ENCODE peak calls at places on chromosomes 1 and 21, in eight cellular contexts. M is neural progenitor cell; N is CD4-positive, alpha-beta T cell; L is HCT116; Y is stomach; C is thoracic aorta; T is right lobe of liver; S is AG04450. H is an unnamed sample. For H3K9me3, the result is how much of the 10 kb centered on the place peaks cover.

GRCh38 chr1:56409112-56409691 is 170.2 kb downstream of the PLPP3 start:
- DNase-seq in M (no peak), C (no peak), N (no peak), S (no peak), L (peak), T (peak), Y (peak), H (no peak)

GRCh38 chr1:21783679-21784603 is 992 bp upstream of the USP48 start:
- DNase-seq in S (peak), L (no peak), N (no peak), M (peak), T (no peak), Y (peak), C (no peak), H (no peak)

GRCh38 chr1:230878584-230878975 is 10.3 kb upstream of the C1orf198 start:
- DNase-seq in C (no peak), S (peak), N (no peak), T (no peak), Y (no peak), L (no peak), M (no peak), H (peak)

GRCh38 chr1:161499099-161500078 is 5.9 kb upstream of the FCGR2A start:
- DNase-seq in L (no peak), Y (no peak), T (no peak), M (no peak), N (no peak), S (no peak), C (no peak), H (no peak)

GRCh38 chr1:98323396-98323795 is 338.1 kb upstream of the SNX7 start:
- DNase-seq in C (no peak), S (no peak), M (no peak), T (no peak), L (peak), N (no peak), Y (no peak), H (peak)

GRCh38 chr1:88061106-88061829 is 622.8 kb upstream of the PKN2 start:
- DNase-seq in Y (peak), C (no peak), T (no peak), L (peak), M (peak), N (no peak), S (peak), H (no peak)

GRCh38 chr1:1069061-1069710 is 4.9 kb downstream of the RNF223 start:
- DNase-seq in C (no peak), M (peak), N (peak), T (peak), S (no peak), L (peak), Y (peak), H (peak)

GRCh38 chr1:6359568-6360496 is 33.7 kb downstream of the ACOT7 start:
- DNase-seq in L (no peak), S (peak), M (peak), T (peak), N (peak), C (no peak), Y (peak), H (no peak)

GRCh38 chr1:223700942-223701637 is 11.2 kb upstream of the CAPN2 start:
- DNase-seq in T (no peak), N (no peak), C (no peak), L (peak), M (no peak), S (peak), Y (no peak), H (no peak)

GRCh38 chr1:30912913-30913652 is 4.5 kb upstream of the SDC3 start:
- DNase-seq in M (no peak), S (no peak), Y (peak), T (peak), C (no peak), L (no peak), N (no peak), H (peak)

GRCh38 chr1:31063636-31064035 is 1.9 kb downstream of the PUM1 start:
- DNase-seq in L (no peak), N (no peak), C (no peak), Y (no peak), M (peak), T (no peak), S (no peak), H (no peak)

GRCh38 chr1:59486595-59486994 is 189.7 kb downstream of the FGGY start:
- DNase-seq in T (no peak), L (no peak), Y (no peak), S (no peak), N (no peak), C (no peak), M (no peak), H (no peak)

GRCh38 chr1:155008015-155008941 is 5.7 kb downstream of the ZBTB7B start:
- DNase-seq in M (no peak), C (no peak), L (no peak), S (no peak), Y (no peak), N (no peak), T (no peak), H (peak)

GRCh38 chr1:27133990-27134389 is 20.9 kb downstream of the SLC9A1 start:
- DNase-seq in T (no peak), C (no peak), L (no peak), M (no peak), N (no peak), S (no peak), Y (no peak), H (no peak)

GRCh38 chr1:226671268-226671667 is 67.8 kb downstream of the ITPKB start:
- DNase-seq in Y (no peak), C (no peak), S (no peak), T (no peak), L (no peak), N (no peak), M (no peak), H (no peak)

GRCh38 chr1:165355977-165356811 is at the start of gene LMX1A:
- DNase-seq in T (no peak), M (peak), C (no peak), Y (no peak), N (no peak), S (no peak), L (no peak), H (no peak)

GRCh38 chr1:60255565-60255964 is 182.0 kb upstream of the C1orf87 start:
- DNase-seq in M (no peak), C (no peak), L (no peak), N (no peak), Y (no peak), S (no peak), T (no peak), H (no peak)

GRCh38 chr1:159955456-159955855 is 1.4 kb upstream of the SLAMF9 start:
- DNase-seq in Y (no peak), M (no peak), S (no peak), L (no peak), C (no peak), N (no peak), T (no peak), H (no peak)

GRCh38 chr1:151992345-151993083 is 1.1 kb downstream of the S100A10 start:
- DNase-seq in S (no peak), T (peak), N (no peak), Y (peak), C (peak), L (peak), M (peak), H (peak)

GRCh38 chr1:198107041-198107440 is 49.8 kb upstream of the NEK7 start:
- DNase-seq in M (no peak), Y (no peak), T (no peak), L (no peak), S (no peak), C (no peak), N (no peak), H (no peak)

GRCh38 chr1:19661721-19662228 is 2.9 kb upstream of the HTR6 start:
- DNase-seq in S (no peak), M (no peak), Y (no peak), T (no peak), C (no peak), N (no peak), L (peak), H (no peak)

GRCh38 chr1:15758537-15758936 is at the start of gene FBLIM1:
- DNase-seq in M (peak), T (no peak), L (no peak), N (no peak), Y (no peak), C (no peak), S (no peak), H (no peak)

GRCh38 chr1:8821084-8821483 is 3.6 kb upstream of the RERE start:
- DNase-seq in S (no peak), L (no peak), M (no peak), T (no peak), N (no peak), C (no peak), Y (no peak), H (no peak)

GRCh38 chr1:14190508-14190907 is 408.0 kb upstream of the KAZN start:
- DNase-seq in Y (no peak), C (no peak), L (no peak), T (no peak), N (no peak), M (no peak), S (no peak), H (no peak)

GRCh38 chr21:23887709-23888303 is 1719.5 kb downstream of the MRPL39 start:
- DNase-seq in L (no peak), Y (no peak), N (no peak), M (no peak), T (no peak), C (no peak), S (no peak), H (no peak)

GRCh38 chr1:78157162-78157561 is 111.4 kb downstream of the GIPC2 start:
- DNase-seq in L (no peak), Y (no peak), S (peak), C (no peak), N (no peak), M (no peak), T (no peak), H (no peak)

GRCh38 chr1:180098242-180098995 is 56.2 kb upstream of the QSOX1 start:
- DNase-seq in L (no peak), Y (no peak), M (no peak), S (peak), N (no peak), C (no peak), T (no peak), H (no peak)

GRCh38 chr1:199020046-199020445 is 381.2 kb downstream of the PTPRC start:
- DNase-seq in C (no peak), N (no peak), S (no peak), L (no peak), Y (no peak), T (no peak), M (no peak), H (no peak)

GRCh38 chr1:36248250-36248894 is 24.1 kb downstream of the THRAP3 start:
- DNase-seq in T (peak), C (peak), L (peak), S (peak), Y (peak), M (no peak), N (no peak), H (peak)

GRCh38 chr1:89425056-89425455 is 61.2 kb downstream of the GBP6 start:
- DNase-seq in T (no peak), M (no peak), C (no peak), N (no peak), Y (no peak), S (no peak), L (no peak), H (no peak)

GRCh38 chr1:34130306-34130705 is 34.7 kb downstream of the CSMD2 start:
- DNase-seq in C (no peak), S (no peak), T (no peak), L (no peak), Y (no peak), N (no peak), M (no peak), H (no peak)

GRCh38 chr21:31276663-31277062 is 67.4 kb downstream of the TIAM1 start:
- DNase-seq in S (no peak), M (no peak), C (no peak), T (no peak), Y (no peak), N (no peak), L (no peak), H (no peak)

DNA sequence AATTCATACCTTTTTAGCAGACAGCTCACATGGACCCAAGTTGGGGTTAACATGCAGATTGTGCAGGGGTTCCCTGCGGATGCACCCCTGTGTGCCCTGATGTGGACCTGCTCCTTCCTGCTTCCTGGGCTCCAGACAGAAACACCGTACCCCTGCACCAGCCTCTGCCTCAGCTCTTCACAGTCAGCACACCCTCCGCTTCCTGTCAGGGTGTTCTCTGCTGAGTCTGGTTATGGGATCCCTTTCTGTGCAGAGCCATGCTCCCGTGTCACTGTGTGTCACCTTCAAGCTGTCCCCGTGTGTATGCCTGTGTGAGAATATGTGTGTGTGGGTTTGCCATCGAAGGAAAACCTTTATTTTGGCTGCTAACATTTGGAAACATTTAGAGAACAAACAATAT is 48.7 kb upstream of the KCNJ15 start:
- DNase-seq in T (no peak), L (no peak), N (no peak), C (no peak), M (no peak), S (no peak), Y (no peak), H (no peak)
- TF ChIP-seq CTCF in T (no peak), L (no peak), N (no peak), C (no peak), M (no peak), S (no peak), Y (no peak), H (no peak)

GRCh38 chr1:246989901-246990300 is 18.0 kb downstream of the ZNF695 start:
- DNase-seq in S (no peak), Y (no peak), N (no peak), C (no peak), L (no peak), T (no peak), M (no peak), H (no peak)
- H3K9me3 ChIP-seq in S (under half), Y (half or more), N (half or more), C (half or more), L (under half), T (under half), M (half or more), H (under half)

DNA sequence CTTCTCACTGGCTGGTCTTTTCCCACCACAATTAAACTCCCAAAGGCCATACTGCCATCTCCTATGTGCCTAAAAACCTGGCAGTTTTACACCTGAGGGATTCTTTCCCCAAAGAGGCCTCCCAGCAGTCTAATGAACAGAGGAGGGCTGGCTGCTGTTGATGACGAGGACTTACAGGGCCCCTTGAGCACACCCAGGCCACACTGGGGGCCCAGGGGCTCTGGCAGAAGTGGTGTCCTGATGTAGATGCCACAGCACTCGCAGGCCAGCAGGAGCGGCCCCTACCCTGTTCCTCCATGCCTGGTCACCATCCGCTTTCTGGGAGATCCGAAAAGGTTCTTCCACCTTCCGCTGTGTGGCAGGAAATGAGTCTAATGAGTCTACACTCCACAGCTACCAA is 24.2 kb downstream of the POFUT2 start:
- DNase-seq in C (no peak), M (no peak), T (no peak), L (no peak), Y (peak), N (no peak), S (no peak), H (no peak)
- TF ChIP-seq CTCF in C (no peak), M (no peak), T (no peak), L (no peak), Y (no peak), N (no peak), S (no peak), H (no peak)

GRCh38 chr21:19553930-19554615 is 1150.5 kb upstream of the TMPRSS15 start:
- DNase-seq in Y (no peak), S (no peak), N (no peak), L (no peak), C (no peak), T (no peak), M (peak), H (no peak)

DNA sequence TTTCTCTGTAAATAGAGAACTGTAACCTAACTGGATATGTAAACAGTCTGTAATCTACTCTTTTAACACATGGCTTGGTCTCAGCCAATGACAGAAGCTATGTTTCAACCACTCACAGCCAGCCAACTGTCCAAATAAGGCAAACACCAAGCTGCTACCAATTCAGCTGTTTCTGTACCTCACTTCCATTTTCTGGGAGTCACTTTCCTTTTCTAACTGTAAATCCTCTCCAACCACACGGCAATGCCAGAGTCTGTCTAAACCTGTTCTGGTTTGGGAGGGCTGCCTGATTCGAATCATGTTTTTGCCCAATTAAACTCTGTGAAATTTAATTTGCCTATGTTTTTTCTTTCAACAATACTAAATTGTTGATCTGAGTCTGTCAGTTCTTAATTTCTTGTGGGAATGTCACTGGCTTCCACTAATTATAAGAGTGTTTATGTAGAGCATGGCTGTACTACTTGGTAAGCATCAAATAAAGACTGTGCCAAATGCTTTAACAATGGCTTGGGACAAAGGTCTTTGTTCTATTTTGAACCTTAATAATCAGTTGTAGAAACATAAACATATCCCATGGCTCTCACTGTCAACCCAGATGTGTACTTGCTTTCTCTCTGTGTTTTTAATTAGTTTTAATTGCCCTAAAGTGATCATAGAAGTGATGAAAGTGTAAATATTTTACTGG is 1144.5 kb upstream of the TMPRSS15 start:
- DNase-seq in C (no peak), N (no peak), S (no peak), Y (no peak), T (no peak), M (no peak), L (no peak), H (no peak)
- H3K9me3 ChIP-seq in C (under half), N (under half), S (under half), Y (under half), T (under half), M (under half), L (under half), H (under half)

GRCh38 chr1:247330548-247331171 is 1.0 kb downstream of the ZNF496 start:
- DNase-seq in S (no peak), M (no peak), T (no peak), C (no peak), Y (no peak), L (no peak), N (no peak), H (no peak)

GRCh38 chr1:247332901-247333361 is 1.3 kb upstream of the ZNF496 start:
- DNase-seq in S (no peak), C (no peak), T (no peak), N (no peak), Y (peak), L (no peak), M (peak), H (peak)

GRCh38 chr1:247331172-247331525 is 518 bp downstream of the ZNF496 start:
- DNase-seq in N (peak), L (peak), T (peak), Y (peak), C (peak), M (peak), S (peak), H (peak)

GRCh38 chr1:247332215-247332900 is 691 bp upstream of the ZNF496 start:
- DNase-seq in Y (peak), S (no peak), L (no peak), M (peak), T (peak), C (no peak), N (peak), H (peak)

GRCh38 chr1:247331526-247332214 is at the start of gene ZNF496:
- DNase-seq in Y (peak), L (peak), M (peak), S (peak), C (peak), T (peak), N (peak), H (peak)
- TF ChIP-seq CTCF in Y (no peak), L (no peak), M (peak), S (no peak), C (no peak), T (no peak), N (no peak), H (no peak)

H was measured in gastrocnemius medialis.